ENCODE peak calls at places on chromosomes 5 and 9, in four cellular contexts. C is NAMALWA; Q is naive thymus-derived CD8-positive, alpha-beta T cell; Z is activated CD4-positive, alpha-beta T cell treated with anti-CD3 and anti-CD28 coated beads, Interleukin-2, amount 10 ng/mL, durations not matched to agents 7 days and 5 days. A is an unnamed sample.
A peak's percentile ranks its signal among the peaks of the same experiment; 100 is the strongest.

GRCh38 chr9:37464426-37465248 is 613 bp downstream of the ZBTB5 start:
- DNase-seq in Q (peak; percentile 90), C (peak; percentile 86), Z (peak; percentile 61), A (peak; percentile 72)

GRCh38 chr5:146368137-146368536 is 29.5 kb downstream of the POU4F3 start:
- DNase-seq in C (no peak), Z (no peak), Q (no peak), A (no peak)

GRCh38 chr9:96420468-96421219 is 2.5 kb upstream of the ZNF367 start:
- DNase-seq in Q (no peak), C (peak; percentile 82), Z (peak; percentile 30), A (peak; percentile 82)

GRCh38 chr5:135615581-135616260 is 36.9 kb upstream of the CXCL14 start:
- DNase-seq in Z (no peak), Q (no peak), C (peak; percentile 17), A (no peak)

GRCh38 chr9:137485343-137486140 is 26.4 kb upstream of the NSMF start:
- DNase-seq in Z (no peak), C (no peak), Q (no peak), A (no peak)

GRCh38 chr9:32581512-32582143 is 8.7 kb upstream of the NDUFB6 start:
- DNase-seq in Q (no peak), C (peak; percentile 75), Z (peak; percentile 60), A (peak; percentile 83)

GRCh38 chr5:45694255-45694834 is 1.8 kb downstream of the HCN1 start:
- DNase-seq in C (no peak), Q (no peak), Z (no peak), A (peak; percentile 19)

GRCh38 chr5:138725153-138725884 is 27.9 kb upstream of the CTNNA1 start:
- DNase-seq in Q (no peak), C (peak; percentile 11), Z (no peak), A (peak; percentile 85)

GRCh38 chr5:19064094-19064493 is 923.9 kb downstream of the CDH18 start:
- DNase-seq in C (no peak), Q (no peak), Z (no peak), A (no peak)

GRCh38 chr5:176415240-176416122 is 858 bp downstream of the CLTB start:
- DNase-seq in Q (no peak), C (no peak), Z (no peak), A (no peak)

GRCh38 chr9:12595400-12595799 is 97.8 kb upstream of the TYRP1 start:
- DNase-seq in Q (no peak), Z (no peak), C (no peak), A (no peak)

GRCh38 chr9:9855503-9856078 is 757.2 kb downstream of the PTPRD start:
- DNase-seq in Z (no peak), Q (no peak), C (no peak), A (no peak)

GRCh38 chr5:145797336-145797735 is 37.8 kb downstream of the PRELID2 start:
- DNase-seq in C (no peak), Q (no peak), Z (no peak), A (peak; percentile 13)

GRCh38 chr9:70510157-70510770 is 95.8 kb upstream of the KLF9 start:
- DNase-seq in Z (peak; percentile 12), Q (no peak), C (peak; percentile 34), A (peak; percentile 18)

GRCh38 chr5:73912755-73913365 is 286.9 kb downstream of the ARHGEF28 start:
- DNase-seq in Q (no peak), Z (no peak), C (no peak), A (no peak)

GRCh38 chr9:81609782-81610738 is 79.3 kb downstream of the TLE1 start:
- DNase-seq in C (no peak), Z (no peak), Q (no peak), A (peak; percentile 63)

GRCh38 chr9:107260437-107261081 is 22.5 kb upstream of the RAD23B start:
- DNase-seq in Z (no peak), C (peak; percentile 84), Q (no peak), A (peak; percentile 80)

GRCh38 chr9:133492061-133493021 is 13.4 kb upstream of the SLC2A6 start:
- DNase-seq in Q (no peak), C (no peak), Z (no peak), A (no peak)

GRCh38 chr9:126773004-126773607 is 31.7 kb upstream of the ZBTB43 start:
- DNase-seq in C (peak; percentile 19), Q (no peak), Z (peak; percentile 20), A (peak; percentile 42)

GRCh38 chr9:97852399-97853055 is 499 bp upstream of the FOXE1 start:
- DNase-seq in C (no peak), Z (no peak), Q (no peak), A (no peak)

GRCh38 chr9:131738838-131739191 is 1.1 kb downstream of the RAPGEF1 start:
- DNase-seq in C (peak; percentile 60), Q (no peak), Z (peak; percentile 40), A (no peak)

GRCh38 chr9:118635416-118635815 is 733.8 kb downstream of the BRINP1 start:
- DNase-seq in Z (no peak), C (no peak), Q (no peak), A (no peak)

GRCh38 chr9:72753261-72753893 is 199.5 kb downstream of the ALDH1A1 start:
- DNase-seq in Z (no peak), Q (no peak), C (peak; percentile 2), A (peak; percentile 1)

GRCh38 chr5:10214036-10214435 is 35.7 kb downstream of the ATPSCKMT start:
- DNase-seq in C (no peak), Q (no peak), Z (no peak), A (no peak)

GRCh38 chr5:119255571-119256356 is 100.1 kb upstream of the TNFAIP8 start:
- DNase-seq in C (peak; percentile 59), Q (no peak), Z (no peak), A (peak; percentile 38)

GRCh38 chr5:179209359-179210150 is 135.7 kb downstream of the ADAMTS2 start:
- DNase-seq in Z (no peak), Q (no peak), C (no peak), A (no peak)

GRCh38 chr5:146188358-146188757 is 5.9 kb upstream of the LARS1 start:
- DNase-seq in C (no peak), Z (no peak), Q (no peak), A (no peak)

GRCh38 chr9:8660383-8660782 is 860.8 kb upstream of the DMAC1 start:
- DNase-seq in C (peak; percentile 12), Z (no peak), Q (no peak), A (peak; percentile 76)

GRCh38 chr5:127757576-127757975 is 54.4 kb downstream of the CCDC192 start:
- DNase-seq in C (peak; percentile 42), Z (peak; percentile 30), Q (no peak), A (peak; percentile 55)

GRCh38 chr9:6930827-6931226 is 173.1 kb downstream of the KDM4C start:
- DNase-seq in Q (no peak), Z (no peak), C (no peak), A (no peak)

GRCh38 chr5:172901012-172901780 is 58.0 kb upstream of the RPL26L1 start:
- DNase-seq in C (no peak), Q (no peak), Z (no peak), A (peak; percentile 24)

GRCh38 chr5:39387293-39387692 is 23.0 kb upstream of the C9 start:
- DNase-seq in Z (no peak), C (no peak), Q (no peak), A (no peak)